ENCODE peak calls at places on chromosomes 2 and 18, in five cellular contexts. E, W, V, C and N are unnamed samples.

GRCh38 chr2:239379641-239380170 is 21.1 kb downstream of the HDAC4 start:
- DNase-seq in E (no peak), V (no peak), W (no peak), C (no peak), N (no peak)

GRCh38 chr2:14492920-14493503 is 139.5 kb upstream of the LRATD1 start:
- DNase-seq in V (peak), E (no peak), C (no peak), W (no peak), N (no peak)

GRCh38 chr18:78856569-78857200 is 122.9 kb upstream of the SALL3 start:
- DNase-seq in C (no peak), V (no peak), W (no peak), E (no peak), N (no peak)

GRCh38 chr2:58357521-58357920 is 116.4 kb upstream of the FANCL start:
- DNase-seq in V (peak), E (no peak), W (peak), C (no peak), N (no peak)

GRCh38 chr2:164896634-164897033 is 55.0 kb upstream of the COBLL1 start:
- DNase-seq in E (no peak), V (no peak), C (peak), W (no peak), N (no peak)

GRCh38 chr18:3995476-3996102 is 459.5 kb downstream of the DLGAP1 start:
- DNase-seq in E (peak), C (peak), V (no peak), W (peak), N (peak)

GRCh38 chr2:147989809-147990403 is 30.6 kb downstream of the ORC4 start:
- DNase-seq in V (no peak), C (peak), W (no peak), E (peak), N (peak)

GRCh38 chr2:215531284-215531683 is 95.4 kb upstream of the FN1 start:
- DNase-seq in E (no peak), C (no peak), V (no peak), W (no peak), N (no peak)

GRCh38 chr2:29113891-29114321 is 1.3 kb upstream of the CLIP4 start:
- DNase-seq in W (no peak), C (no peak), V (no peak), E (no peak), N (no peak)

GRCh38 chr2:3040819-3041218 is 336.8 kb downstream of the EIPR1 start:
- DNase-seq in W (no peak), C (no peak), V (no peak), E (no peak), N (no peak)

GRCh38 chr18:75008186-75008585 is 200.8 kb downstream of the PTGR3 start:
- DNase-seq in C (no peak), E (no peak), W (no peak), V (no peak), N (no peak)

GRCh38 chr2:109423556-109424359 is 190.0 kb downstream of the SEPTIN10 start:
- DNase-seq in E (no peak), V (no peak), W (no peak), C (no peak), N (no peak)

GRCh38 chr2:146651361-146651760 is 1193.5 kb upstream of the ACVR2A start:
- DNase-seq in C (no peak), V (no peak), E (no peak), W (no peak), N (no peak)

GRCh38 chr2:127067620-127068350 is 39.2 kb downstream of the BIN1 start:
- DNase-seq in W (peak), V (peak), C (peak), E (peak), N (no peak)

GRCh38 chr2:239189711-239190131 is 211.1 kb downstream of the HDAC4 start:
- DNase-seq in E (no peak), W (no peak), V (no peak), C (no peak), N (no peak)

GRCh38 chr2:127146820-127147502 is 40.0 kb upstream of the BIN1 start:
- DNase-seq in W (no peak), V (no peak), E (no peak), C (no peak), N (no peak)

GRCh38 chr2:810397-810796 is 133.2 kb upstream of the TMEM18 start:
- DNase-seq in E (no peak), V (no peak), W (no peak), C (no peak), N (no peak)

GRCh38 chr2:234533631-234534030 is 36.8 kb upstream of the ARL4C start:
- DNase-seq in V (no peak), W (no peak), C (no peak), E (no peak), N (no peak)

GRCh38 chr2:111629983-111630382 is 254.0 kb downstream of the ANAPC1 start:
- DNase-seq in E (no peak), C (no peak), V (no peak), W (no peak), N (no peak)

GRCh38 chr18:50424877-50425690 is 50.2 kb downstream of the SKA1 start:
- DNase-seq in C (peak), E (no peak), V (no peak), W (no peak), N (no peak)

GRCh38 chr18:37299471-37300304 is 265.9 kb downstream of the CELF4 start:
- DNase-seq in E (peak), V (no peak), C (peak), W (peak), N (peak)

GRCh38 chr2:219073413-219074129 is 12.8 kb upstream of the IHH start:
- DNase-seq in E (peak), W (peak), C (peak), V (no peak), N (no peak)
- TF ChIP-seq SUZ12 in E (no peak), W (no peak), C (no peak), V (no peak), N (no peak)

GRCh38 chr2:221096651-221097567 is 475.2 kb downstream of the EPHA4 start:
- DNase-seq in E (no peak), W (no peak), V (no peak), C (no peak), N (no peak)
- TF ChIP-seq SUZ12 in E (no peak), W (no peak), V (no peak), C (no peak), N (no peak)

DNA sequence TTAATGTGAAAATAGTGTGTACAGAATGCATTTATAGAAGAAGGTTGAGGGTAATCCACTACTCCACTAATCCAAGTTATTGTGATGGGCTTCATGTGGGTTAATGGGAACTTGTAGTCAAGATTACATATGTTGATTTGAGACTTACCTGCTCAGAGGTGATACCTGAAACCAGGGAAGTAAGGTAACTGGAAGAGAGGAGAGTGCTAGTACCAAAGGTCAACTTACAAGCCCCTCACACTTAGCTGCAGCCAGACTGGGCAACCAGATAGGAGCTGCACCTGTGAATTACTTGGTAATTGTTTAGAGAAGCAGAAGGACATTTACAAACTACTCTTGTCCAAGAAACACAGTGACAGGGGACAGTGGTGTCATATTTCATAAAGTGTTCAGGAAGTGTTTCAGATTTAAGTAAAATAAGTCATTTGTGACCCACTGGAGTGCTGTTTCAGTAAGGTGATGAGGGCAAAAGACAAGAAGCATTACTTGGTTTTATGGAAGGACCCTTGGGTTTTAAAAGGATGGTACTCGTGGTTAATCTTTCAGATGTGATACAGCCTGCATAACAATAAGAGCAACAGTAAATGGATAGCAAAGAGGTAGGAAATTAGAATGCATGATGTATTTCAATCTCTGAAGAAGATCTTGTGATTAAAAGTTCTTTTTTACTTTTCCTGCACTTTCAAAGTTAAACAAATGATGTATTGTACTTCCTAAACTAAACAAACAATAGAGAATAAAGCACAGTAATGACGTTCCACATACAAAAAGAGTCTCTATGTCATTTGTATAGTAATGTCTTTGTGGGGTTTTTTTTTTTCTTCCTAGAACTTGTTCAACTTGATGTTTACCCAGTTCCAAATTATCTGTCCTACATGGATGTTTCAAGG is 189.3 kb downstream of the PHLPP1 start:
- DNase-seq in C (peak), V (no peak), E (no peak), W (no peak), N (no peak)
- TF ChIP-seq SUZ12 in C (no peak), V (no peak), E (no peak), W (no peak), N (no peak)

GRCh38 chr18:11553098-11553940 is 56.1 kb upstream of the SLC35G4 start:
- DNase-seq in C (peak), E (peak), W (peak), V (peak), N (no peak)
- TF ChIP-seq SUZ12 in C (no peak), E (no peak), W (no peak), V (no peak), N (no peak)

GRCh38 chr2:191836853-191837769 is 9.8 kb downstream of the CAVIN2 start:
- DNase-seq in V (no peak), E (no peak), W (no peak), C (no peak), N (no peak)
- TF ChIP-seq SUZ12 in V (no peak), E (no peak), W (no peak), C (no peak), N (no peak)

DNA sequence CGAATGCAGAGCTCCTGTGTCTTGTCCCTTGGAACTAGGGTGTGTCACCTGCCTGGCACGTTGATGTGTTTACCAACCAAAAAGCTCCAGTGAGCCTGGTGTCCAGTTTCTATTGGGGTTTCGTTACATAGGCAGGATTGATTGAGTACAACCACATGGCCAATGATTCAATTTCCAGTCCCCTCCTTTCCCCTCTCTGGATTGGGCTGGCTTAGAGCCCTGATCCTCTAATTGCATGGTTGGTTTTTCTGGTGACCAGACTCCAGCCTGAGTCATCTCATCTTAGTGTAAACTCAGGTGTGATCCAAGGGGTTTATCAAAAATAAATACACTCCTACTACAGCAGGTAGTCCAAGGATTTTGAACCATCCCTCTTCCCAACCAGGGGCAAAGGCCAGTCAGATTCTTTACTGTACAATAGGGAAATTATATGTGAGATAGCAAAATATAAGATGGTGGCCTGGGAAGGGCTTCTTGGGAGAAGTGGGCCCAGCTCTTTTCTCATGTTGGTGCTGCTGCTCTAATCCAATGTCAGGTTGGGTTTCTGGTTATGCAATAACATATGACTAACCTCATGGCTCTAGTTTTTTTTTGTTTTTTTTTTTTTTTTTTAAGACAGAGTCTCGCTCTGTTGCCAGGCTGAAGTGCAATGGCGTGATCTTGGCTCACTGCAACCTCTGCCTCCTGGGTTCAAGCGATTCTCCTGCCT is 64.7 kb upstream of the MGAT5 start:
- DNase-seq in W (no peak), C (no peak), V (no peak), E (no peak), N (no peak)
- TF ChIP-seq SUZ12 in W (no peak), C (no peak), V (no peak), E (no peak), N (no peak)